ENCODE peak calls at places on chromosomes 5 and 9, in eight cellular contexts. T is mesothelial cell of epicardium, B is pancreas, Q is heart left ventricle, S is coronary artery, X is cardiac muscle cell, P is thoracic aorta, O is GM13977. G is an unnamed sample.

GRCh38 chr5:35185518-35185917 is 44.8 kb downstream of the PRLR start:
- DNase-seq in T (no peak), Q (no peak), O (no peak), P (no peak), B (peak; percentile 25), S (no peak), X (no peak), G (no peak)

GRCh38 chr9:119289740-119290139 is 79.5 kb downstream of the BRINP1 start:
- DNase-seq in X (peak; percentile 75), P (no peak), S (no peak), Q (peak; percentile 60), T (peak; percentile 56), B (peak; percentile 17), O (peak; percentile 58), G (peak; percentile 10)

GRCh38 chr9:132243156-132244074 is 81.6 kb downstream of the NTNG2 start:
- DNase-seq in S (no peak), P (no peak), T (no peak), Q (no peak), B (peak; percentile 83), X (no peak), O (no peak), G (peak; percentile 9)

GRCh38 chr5:119828536-119828935 is 199.2 kb downstream of the FAM170A start:
- DNase-seq in O (no peak), T (no peak), X (no peak), B (no peak), Q (no peak), S (no peak), P (no peak), G (no peak)

GRCh38 chr9:96423985-96424336 is 5.8 kb upstream of the ZNF367 start:
- DNase-seq in S (no peak), T (no peak), Q (no peak), O (no peak), P (no peak), B (no peak), X (no peak), G (no peak)

GRCh38 chr9:99057665-99058625 is 47.0 kb upstream of the TGFBR1 start:
- DNase-seq in S (no peak), P (no peak), B (no peak), T (no peak), X (no peak), O (peak; percentile 47), Q (no peak), G (peak; percentile 63)

GRCh38 chr9:114855488-114855887 is 49.6 kb upstream of the TNFSF15 start:
- DNase-seq in S (no peak), B (no peak), Q (no peak), P (no peak), T (no peak), O (no peak), X (no peak), G (no peak)

GRCh38 chr5:119328753-119329602 is 26.8 kb upstream of the TNFAIP8 start:
- DNase-seq in X (no peak), Q (no peak), S (no peak), B (no peak), P (no peak), T (no peak), O (no peak), G (peak; percentile 52)

GRCh38 chr5:149990518-149991376 is 9.7 kb downstream of the TIGD6 start:
- DNase-seq in B (peak; percentile 56), P (peak; percentile 41), Q (peak; percentile 59), T (peak; percentile 76), S (no peak), O (peak; percentile 65), X (peak; percentile 85), G (peak; percentile 61)

GRCh38 chr9:16090907-16091629 is 538.2 kb downstream of the CCDC171 start:
- DNase-seq in B (no peak), X (no peak), T (no peak), Q (no peak), O (no peak), P (no peak), S (no peak), G (no peak)

GRCh38 chr9:135698767-135699166 is 514 bp downstream of the SOHLH1 start:
- DNase-seq in T (no peak), P (no peak), X (no peak), O (no peak), Q (no peak), B (no peak), S (no peak), G (no peak)
- TF ChIP-seq CTCF in T (no peak), P (no peak), X (no peak), O (no peak), Q (no peak), B (no peak), S (no peak), G (no peak)

DNA sequence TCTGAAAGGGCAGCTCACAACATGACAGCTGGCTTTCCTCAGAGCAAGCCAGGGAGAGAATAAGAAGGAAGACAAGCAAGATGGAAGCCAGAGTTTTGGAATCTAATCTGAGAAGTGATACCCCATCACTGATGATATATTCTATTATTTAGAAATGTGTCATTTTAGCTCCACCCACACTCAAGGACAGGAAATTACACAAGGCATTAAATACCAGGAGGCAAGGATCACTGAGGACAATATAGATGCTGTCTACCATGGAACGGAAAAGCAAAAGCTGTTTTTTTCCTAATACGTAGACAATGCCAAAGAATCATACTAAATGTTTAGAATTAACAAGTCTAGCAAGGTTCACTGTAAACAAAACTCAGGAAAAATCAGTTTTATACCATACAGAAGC is 104.8 kb downstream of the DEPDC1B start:
- DNase-seq in X (no peak), Q (no peak), P (no peak), S (no peak), B (no peak), O (no peak), T (no peak), G (no peak)
- TF ChIP-seq CTCF in X (no peak), Q (no peak), P (no peak), S (no peak), B (no peak), O (no peak), T (no peak), G (no peak)

GRCh38 chr5:31534527-31535046 is 2.5 kb downstream of the C5orf22 start:
- DNase-seq in T (no peak), S (no peak), P (no peak), Q (no peak), O (no peak), B (no peak), X (no peak), G (no peak)

GRCh38 chr5:31531543-31531887 is 378 bp downstream of the DROSHA start:
- DNase-seq in Q (no peak), X (peak; percentile 44), O (peak; percentile 37), P (no peak), T (peak; percentile 48), B (no peak), S (no peak), G (peak; percentile 12)

GRCh38 chr5:31536873-31537272 is 4.8 kb downstream of the C5orf22 start:
- DNase-seq in P (no peak), O (no peak), T (no peak), Q (no peak), S (no peak), X (no peak), B (no peak), G (no peak)

GRCh38 chr5:31530541-31531265 is 1.2 kb downstream of the DROSHA start:
- DNase-seq in X (no peak), S (no peak), B (no peak), T (no peak), O (no peak), P (no peak), Q (no peak), G (peak; percentile 36)

DNA sequence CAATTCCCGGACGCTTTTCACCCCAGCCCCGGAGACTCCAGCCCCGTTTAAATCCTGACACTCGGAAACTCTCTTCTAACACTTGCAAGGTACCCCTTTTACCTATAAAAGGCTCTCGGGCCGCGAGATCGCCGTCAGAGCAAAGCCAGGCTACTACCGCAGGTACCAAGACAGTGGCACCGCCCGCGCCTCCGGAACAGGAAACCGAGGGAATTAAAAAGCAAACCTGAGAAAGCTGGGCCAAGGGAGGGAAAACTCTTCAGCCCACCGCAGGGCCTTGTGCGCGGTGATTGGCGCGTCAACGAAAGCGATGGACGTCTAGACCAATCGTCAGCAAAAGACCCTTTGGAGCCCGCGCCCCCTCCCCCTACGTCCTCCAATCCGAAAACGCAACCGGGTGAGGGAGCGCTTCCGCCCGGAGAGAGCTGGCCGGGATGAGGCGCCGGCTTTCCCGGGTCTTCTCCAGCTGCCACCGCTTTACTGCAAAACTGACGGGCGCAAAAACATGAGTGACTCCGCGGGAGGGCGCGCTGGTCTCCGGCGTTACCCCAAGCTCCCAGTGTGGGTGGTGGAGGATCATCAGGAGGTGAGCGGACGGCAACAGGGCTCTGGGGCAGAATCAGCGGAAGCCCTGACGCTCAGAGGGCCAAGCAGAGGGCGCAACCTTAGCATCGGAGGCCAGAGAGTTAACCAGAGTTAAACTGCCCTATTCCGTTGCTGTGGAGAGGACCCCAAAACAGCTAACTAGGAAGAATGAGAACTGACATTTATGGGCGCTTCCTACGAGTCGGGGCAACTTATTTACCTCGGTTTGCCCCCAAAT is at the start of the genes C5orf22 and DROSHA:
- DNase-seq in P (peak; percentile 77), X (peak; percentile 98), O (peak; percentile 89), B (peak; percentile 94), Q (peak; percentile 96), T (peak; percentile 95), S (peak; percentile 95), G (peak; percentile 93)
- TF ChIP-seq CTCF in P (no peak), X (no peak), O (peak; percentile 10), B (no peak), Q (peak; percentile 22), T (no peak), S (no peak), G (peak; percentile 54)

DNA sequence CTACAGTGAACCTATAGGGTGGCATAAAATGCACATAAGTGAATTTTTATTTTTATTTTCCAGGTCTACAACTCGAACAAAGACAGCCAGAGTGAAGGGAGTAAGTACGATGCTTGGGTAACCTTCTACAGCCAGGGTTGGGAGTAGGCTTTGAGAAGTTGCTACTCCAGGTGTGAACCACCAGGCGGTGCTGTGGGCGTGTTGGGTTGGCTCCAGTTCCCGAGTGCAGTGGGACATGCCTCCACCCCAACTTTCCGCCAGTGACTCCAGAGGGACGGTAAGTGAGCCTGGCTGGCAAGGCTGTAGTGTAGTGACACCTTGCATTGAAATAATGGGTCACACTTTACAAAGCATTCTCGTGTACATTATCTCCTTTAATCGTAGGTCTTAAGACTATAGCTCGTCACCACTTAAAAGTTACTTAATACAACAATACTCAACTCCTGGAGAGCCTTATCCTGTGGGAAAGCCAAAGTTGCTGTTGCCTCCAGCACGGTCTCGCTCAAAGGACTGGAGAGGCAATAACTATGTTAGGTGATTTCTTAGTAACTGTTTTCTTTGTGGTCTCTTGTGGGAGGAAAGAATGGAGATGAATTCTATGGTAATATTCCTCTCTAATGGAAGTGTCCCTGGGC is 244.0 kb downstream of the ARHGAP26 start:
- DNase-seq in S (no peak), P (no peak), B (no peak), Q (peak; percentile 34), O (no peak), X (peak; percentile 73), T (no peak), G (no peak)
- TF ChIP-seq CTCF in S (no peak), P (no peak), B (no peak), Q (peak; percentile 31), O (peak; percentile 70), X (peak; percentile 47), T (peak; percentile 30), G (peak; percentile 68)

GRCh38 chr9:127979333-127980055 is 1.3 kb downstream of the EEIG1 start:
- DNase-seq in X (peak; percentile 69), P (no peak), B (peak; percentile 51), T (peak; percentile 73), O (peak; percentile 74), Q (no peak), S (no peak), G (peak; percentile 57)
- TF ChIP-seq CTCF in X (no peak), P (no peak), B (no peak), T (no peak), O (no peak), Q (no peak), S (no peak), G (no peak)

GRCh38 chr5:92800360-92800759 is 780.7 kb downstream of the NR2F1-AS1 start:
- DNase-seq in X (no peak), T (no peak), S (no peak), Q (no peak), P (no peak), B (no peak), O (no peak), G (peak; percentile 8)
- TF ChIP-seq CTCF in X (no peak), T (no peak), S (no peak), Q (no peak), P (no peak), B (no peak), O (no peak), G (no peak)

G was measured in HFFc6.